ENCODE peak calls at places on chromosomes 2 and 18, in four cellular contexts. One of them, this sample, is unnamed.

GRCh38 chr2:210456571-210456970 is 20.0 kb downstream of the LANCL1 start:
- DNase-seq in K562: no peak
- DNase-seq in HepG2: no peak
- DNase-seq in SK-N-SH: peak
- DNase-seq in this sample: no peak

GRCh38 chr18:37322497-37323035 is 243.0 kb downstream of the CELF4 start:
- DNase-seq in K562: peak
- DNase-seq in HepG2: peak
- DNase-seq in SK-N-SH: peak
- DNase-seq in this sample: peak

GRCh38 chr2:190511104-190511503 is 23.4 kb downstream of the NEMP2 start:
- DNase-seq in K562: peak
- DNase-seq in HepG2: peak
- DNase-seq in SK-N-SH: peak
- DNase-seq in this sample: peak

GRCh38 chr2:59827677-59828076 is 725.8 kb downstream of the BCL11A start:
- DNase-seq in K562: no peak
- DNase-seq in HepG2: no peak
- DNase-seq in SK-N-SH: no peak
- DNase-seq in this sample: no peak

GRCh38 chr2:65024149-65024829 is 31.9 kb upstream of the CEP68 start:
- DNase-seq in K562: peak
- DNase-seq in HepG2: no peak
- DNase-seq in SK-N-SH: no peak
- DNase-seq in this sample: no peak

GRCh38 chr2:210503622-210504300 is 27.2 kb upstream of the LANCL1 start:
- DNase-seq in K562: no peak
- DNase-seq in HepG2: no peak
- DNase-seq in SK-N-SH: no peak
- DNase-seq in this sample: peak

GRCh38 chr2:16375351-16375750 is 290.3 kb downstream of the CYRIA start:
- DNase-seq in K562: no peak
- DNase-seq in HepG2: no peak
- DNase-seq in SK-N-SH: no peak
- DNase-seq in this sample: no peak

GRCh38 chr2:216071452-216071851 is 10.2 kb downstream of the PECR start:
- DNase-seq in K562: no peak
- DNase-seq in HepG2: peak
- DNase-seq in SK-N-SH: no peak
- DNase-seq in this sample: no peak

GRCh38 chr18:78992041-78992735 is 12.6 kb downstream of the SALL3 start:
- DNase-seq in K562: no peak
- DNase-seq in HepG2: no peak
- DNase-seq in SK-N-SH: no peak
- DNase-seq in this sample: peak

GRCh38 chr2:155377178-155377780 is 678.8 kb downstream of the KCNJ3 start:
- DNase-seq in K562: peak
- DNase-seq in HepG2: peak
- DNase-seq in SK-N-SH: no peak
- DNase-seq in this sample: peak

GRCh38 chr2:62441421-62441820 is 64.6 kb downstream of the TMEM17 start:
- DNase-seq in K562: no peak
- DNase-seq in HepG2: no peak
- DNase-seq in SK-N-SH: no peak
- DNase-seq in this sample: no peak

GRCh38 chr2:121532347-121532766 is 1.7 kb downstream of the RNU4ATAC start:
- DNase-seq in K562: peak
- DNase-seq in HepG2: peak
- DNase-seq in SK-N-SH: no peak
- DNase-seq in this sample: no peak

GRCh38 chr2:47225061-47225783 is 70.1 kb upstream of the STPG4 start:
- DNase-seq in K562: peak
- DNase-seq in HepG2: peak
- DNase-seq in SK-N-SH: peak
- DNase-seq in this sample: no peak

GRCh38 chr2:228318218-228318617 is 136.7 kb upstream of the SPHKAP start:
- DNase-seq in K562: no peak
- DNase-seq in HepG2: peak
- DNase-seq in SK-N-SH: peak
- DNase-seq in this sample: peak

GRCh38 chr18:74457043-74457742 is at the start of gene DIPK1C:
- DNase-seq in K562: no peak
- DNase-seq in HepG2: no peak
- DNase-seq in SK-N-SH: no peak
- DNase-seq in this sample: peak

GRCh38 chr18:505483-506122 is 5.1 kb upstream of the COLEC12 start:
- DNase-seq in K562: no peak
- DNase-seq in HepG2: no peak
- DNase-seq in SK-N-SH: no peak
- DNase-seq in this sample: no peak

GRCh38 chr2:152647417-152648010 is 69.7 kb downstream of the PRPF40A start:
- DNase-seq in K562: no peak
- DNase-seq in HepG2: no peak
- DNase-seq in SK-N-SH: no peak
- DNase-seq in this sample: peak

GRCh38 chr2:8418721-8419120 is 263.1 kb upstream of the ID2 start:
- DNase-seq in K562: no peak
- DNase-seq in HepG2: no peak
- DNase-seq in SK-N-SH: no peak
- DNase-seq in this sample: no peak

GRCh38 chr2:101255501-101255900 is 2.8 kb downstream of the CNOT11 start:
- DNase-seq in K562: no peak
- DNase-seq in HepG2: no peak
- DNase-seq in SK-N-SH: no peak
- DNase-seq in this sample: no peak

GRCh38 chr2:120441351-120441700 is 95.4 kb downstream of the INHBB start:
- DNase-seq in K562: no peak
- DNase-seq in HepG2: no peak
- DNase-seq in SK-N-SH: no peak
- DNase-seq in this sample: no peak

GRCh38 chr2:176830362-176830761 is 382.2 kb upstream of the HNRNPA3 start:
- DNase-seq in K562: peak
- DNase-seq in HepG2: peak
- DNase-seq in SK-N-SH: peak
- DNase-seq in this sample: peak

GRCh38 chr2:89797320-89798038 is 1106.0 kb downstream of the RPIA start:
- DNase-seq in K562: no peak
- DNase-seq in HepG2: no peak
- DNase-seq in SK-N-SH: no peak
- DNase-seq in this sample: no peak

GRCh38 chr2:12424820-12425219 is 291.9 kb upstream of the TRIB2 start:
- DNase-seq in K562: no peak
- DNase-seq in HepG2: no peak
- DNase-seq in SK-N-SH: no peak
- DNase-seq in this sample: peak

GRCh38 chr2:236028066-236028465 is 140.1 kb downstream of the GBX2 start:
- DNase-seq in K562: no peak
- DNase-seq in HepG2: no peak
- DNase-seq in SK-N-SH: no peak
- DNase-seq in this sample: no peak

GRCh38 chr2:127025357-127026062 is 81.4 kb downstream of the BIN1 start:
- DNase-seq in K562: peak
- DNase-seq in HepG2: no peak
- DNase-seq in SK-N-SH: peak
- DNase-seq in this sample: peak

GRCh38 chr18:42141439-42141838 is 186.4 kb downstream of the PIK3C3 start:
- DNase-seq in K562: no peak
- DNase-seq in HepG2: peak
- DNase-seq in SK-N-SH: no peak
- DNase-seq in this sample: peak

GRCh38 chr2:100571668-100572067 is 8.9 kb downstream of the PDCL3 start:
- DNase-seq in K562: peak
- DNase-seq in HepG2: no peak
- DNase-seq in SK-N-SH: no peak
- DNase-seq in this sample: no peak

GRCh38 chr2:96899084-96899735 is 29.3 kb upstream of the SEMA4C start:
- DNase-seq in K562: no peak
- DNase-seq in HepG2: no peak
- DNase-seq in SK-N-SH: peak
- DNase-seq in this sample: no peak
- TF ChIP-seq POLR2AphosphoS5 in K562: no peak
- TF ChIP-seq POLR2AphosphoS5 in HepG2: no peak
- TF ChIP-seq POLR2AphosphoS5 in SK-N-SH: no peak
- TF ChIP-seq POLR2AphosphoS5 in this sample: no peak

DNA sequence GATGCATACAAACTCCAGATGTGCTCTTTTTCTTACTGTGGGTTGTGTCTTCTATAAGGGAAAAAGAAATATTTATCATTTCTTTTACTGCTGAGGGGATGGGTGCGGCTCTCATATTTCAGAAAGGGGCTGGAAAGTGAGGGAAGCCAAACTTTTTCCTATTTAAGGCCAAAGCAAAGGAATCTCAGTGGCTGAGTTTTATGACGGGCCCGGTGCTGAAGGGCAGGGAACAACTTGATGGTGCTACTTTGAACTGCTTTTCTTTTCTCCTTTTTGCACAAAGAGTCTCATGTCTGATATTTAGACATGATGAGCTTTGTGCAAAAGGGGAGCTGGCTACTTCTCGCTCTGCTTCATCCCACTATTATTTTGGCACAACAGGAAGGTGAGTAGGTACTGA is at the start of gene COL3A1:
- DNase-seq in K562: no peak
- DNase-seq in HepG2: no peak
- DNase-seq in SK-N-SH: no peak
- DNase-seq in this sample: no peak
- H2AFZ ChIP-seq in K562: no peak
- H2AFZ ChIP-seq in HepG2: no peak
- H2AFZ ChIP-seq in SK-N-SH: peak
- H2AFZ ChIP-seq in this sample: peak

GRCh38 chr2:102768253-102768652 is 6.4 kb downstream of the TMEM182 start:
- DNase-seq in K562: no peak
- DNase-seq in HepG2: no peak
- DNase-seq in SK-N-SH: no peak
- DNase-seq in this sample: no peak
- TF ChIP-seq POLR2AphosphoS5 in K562: no peak
- TF ChIP-seq POLR2AphosphoS5 in HepG2: no peak
- TF ChIP-seq POLR2AphosphoS5 in SK-N-SH: no peak
- TF ChIP-seq POLR2AphosphoS5 in this sample: no peak

DNA sequence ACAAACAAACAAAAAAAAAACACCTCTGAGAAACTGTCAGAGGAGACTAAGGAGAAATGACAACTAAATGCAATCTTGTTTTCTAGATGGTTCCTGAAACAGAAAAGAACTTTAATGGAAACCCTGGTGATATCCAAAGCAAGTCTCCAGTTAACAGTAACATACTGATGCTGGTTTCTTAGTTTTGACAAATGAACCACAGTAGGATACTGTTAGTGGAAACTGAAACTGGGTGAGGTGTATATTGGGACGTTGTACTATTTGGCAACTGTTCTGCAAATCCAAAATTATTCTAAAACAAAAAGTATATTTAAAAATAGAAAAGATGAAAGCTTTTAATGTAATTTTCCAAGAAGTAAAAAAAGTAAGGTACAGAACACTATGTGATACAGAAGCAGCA is 11.4 kb downstream of the SESTD1 start:
- DNase-seq in K562: no peak
- DNase-seq in HepG2: no peak
- DNase-seq in SK-N-SH: no peak
- DNase-seq in this sample: no peak
- H2AFZ ChIP-seq in K562: no peak
- H2AFZ ChIP-seq in HepG2: no peak
- H2AFZ ChIP-seq in SK-N-SH: no peak
- H2AFZ ChIP-seq in this sample: no peak

GRCh38 chr2:238098854-238099708 is 1.1 kb upstream of the ESPNL start:
- DNase-seq in K562: no peak
- DNase-seq in HepG2: no peak
- DNase-seq in SK-N-SH: peak
- DNase-seq in this sample: no peak

GRCh38 chr2:238097201-238097987 is 2.7 kb upstream of the ESPNL start:
- DNase-seq in K562: no peak
- DNase-seq in HepG2: no peak
- DNase-seq in SK-N-SH: peak
- DNase-seq in this sample: no peak

GRCh38 chr2:238099709-238100048 is 461 bp upstream of the ESPNL start:
- DNase-seq in K562: no peak
- DNase-seq in HepG2: no peak
- DNase-seq in SK-N-SH: peak
- DNase-seq in this sample: no peak

GRCh38 chr2:238096311-238097011 is 3.7 kb upstream of the ESPNL start:
- DNase-seq in K562: no peak
- DNase-seq in HepG2: no peak
- DNase-seq in SK-N-SH: peak
- DNase-seq in this sample: peak

DNA sequence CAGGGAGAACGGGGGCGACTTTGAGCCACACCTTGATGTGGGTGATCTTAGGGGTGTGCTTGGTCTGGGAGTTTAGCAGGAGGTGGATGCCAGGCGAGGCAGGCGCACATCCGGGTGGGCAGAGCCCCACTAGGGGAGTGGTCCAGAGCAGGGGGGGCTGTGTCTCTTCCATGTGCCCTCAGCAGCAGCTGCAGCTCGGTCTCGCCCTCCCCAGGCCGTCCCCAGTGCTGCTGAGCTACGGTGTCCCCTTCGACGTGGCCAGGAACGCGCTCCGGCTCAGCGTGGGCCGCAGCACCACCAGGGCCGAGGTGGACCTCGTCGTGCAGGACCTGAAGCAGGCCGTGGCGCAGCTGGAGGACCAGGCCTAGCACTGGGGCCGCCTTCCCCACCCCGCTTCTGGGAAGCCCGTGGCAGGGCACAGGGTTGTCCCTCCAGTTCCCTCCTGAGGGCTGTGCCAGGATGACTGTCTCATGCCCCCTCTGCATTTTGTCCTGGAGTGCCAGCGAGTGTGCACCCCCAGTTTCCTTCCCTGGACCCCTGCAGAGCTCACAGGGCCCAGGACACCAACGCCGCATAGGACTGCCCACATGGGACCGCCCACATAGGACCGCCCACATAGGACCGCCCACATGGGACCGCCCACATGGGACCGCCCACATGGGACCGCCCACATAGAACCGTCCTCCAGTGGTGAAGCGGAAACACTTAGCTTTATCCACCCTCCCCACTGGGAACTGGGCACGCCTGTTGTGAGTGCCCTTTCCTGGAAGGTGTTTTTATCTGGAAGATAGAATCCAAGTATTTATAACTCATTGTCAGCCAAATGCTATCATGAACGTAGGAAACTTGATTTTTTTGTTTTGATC is 1.9 kb upstream of the ESPNL start:
- DNase-seq in K562: peak
- DNase-seq in HepG2: no peak
- DNase-seq in SK-N-SH: peak
- DNase-seq in this sample: peak
- TF ChIP-seq POLR2AphosphoS5 in K562: no peak
- TF ChIP-seq POLR2AphosphoS5 in HepG2: no peak
- TF ChIP-seq POLR2AphosphoS5 in SK-N-SH: no peak
- TF ChIP-seq POLR2AphosphoS5 in this sample: peak

This sample was measured in GM23338.